ENCODE peak calls at places on chromosomes 3 and 15, in ten cellular contexts. G is tibial artery; B is ovary; I is MM.1S; Q is iPS DF 6.9; M is PC-9; A is CD4-positive, CD25-positive, alpha-beta regulatory T cell; X is colonic mucosa; L is transverse colon; Z is neural progenitor cell. K is an unnamed sample.

GRCh38 chr3:112672716-112673506 is 32.0 kb upstream of the CCDC80 start:
- DNase-seq in G (no peak), B (no peak), I (no peak), Q (no peak), M (no peak), A (no peak), X (no peak), L (no peak), Z (no peak), K (no peak)

GRCh38 chr3:135991621-135992020 is 26.1 kb downstream of the PPP2R3A start:
- DNase-seq in G (no peak), B (no peak), I (no peak), Q (no peak), M (no peak), A (no peak), X (no peak), L (no peak), Z (no peak), K (no peak)

GRCh38 chr3:125161607-125162219 is 50.8 kb downstream of the SLC12A8 start:
- DNase-seq in G (no peak), B (no peak), I (no peak), Q (no peak), M (no peak), A (no peak), X (peak; percentile 61), L (no peak), Z (peak; percentile 49), K (no peak)

GRCh38 chr3:61253756-61254155 is 2.5 kb upstream of the FHIT start:
- DNase-seq in G (no peak), B (no peak), I (peak; percentile 65), Q (no peak), M (no peak), A (no peak), X (no peak), L (no peak), Z (no peak), K (no peak)

GRCh38 chr15:95497681-95498080 is 832.8 kb upstream of the NR2F2 start:
- DNase-seq in G (no peak), B (no peak), I (no peak), Q (no peak), M (no peak), A (no peak), X (no peak), L (no peak), Z (no peak), K (no peak)

GRCh38 chr3:12935023-12935860 is 93.9 kb upstream of the RPL32 start:
- DNase-seq in G (no peak), B (no peak), I (no peak), Q (no peak), M (no peak), A (no peak), X (no peak), L (no peak), Z (no peak), K (no peak)

GRCh38 chr3:17473761-17474160 is 268.7 kb downstream of the TBC1D5 start:
- DNase-seq in G (no peak), B (no peak), I (no peak), Q (no peak), M (no peak), A (no peak), X (no peak), L (no peak), Z (no peak), K (no peak)

GRCh38 chr3:190655933-190656332 is 142.0 kb downstream of the IL1RAP start:
- DNase-seq in G (no peak), B (no peak), I (no peak), Q (no peak), M (no peak), A (no peak), X (no peak), L (no peak), Z (no peak), K (no peak)

GRCh38 chr3:32239638-32240550 is 1.4 kb downstream of the CMTM8 start:
- DNase-seq in G (no peak), B (no peak), I (peak; percentile 54), Q (no peak), M (peak; percentile 47), A (peak; percentile 80), X (peak; percentile 67), L (peak; percentile 18), Z (peak; percentile 52), K (peak; percentile 70)

GRCh38 chr3:33438284-33438668 is 1.9 kb downstream of the UBP1 start:
- DNase-seq in G (no peak), B (no peak), I (peak; percentile 32), Q (no peak), M (no peak), A (peak; percentile 35), X (no peak), L (no peak), Z (peak; percentile 18), K (peak; percentile 43)

GRCh38 chr3:32630266-32630665 is 54.7 kb upstream of the CNOT10 start:
- DNase-seq in G (no peak), B (no peak), I (no peak), Q (no peak), M (peak; percentile 61), A (no peak), X (no peak), L (no peak), Z (no peak), K (no peak)

GRCh38 chr15:81268881-81269601 is 54.9 kb downstream of the STARD5 start:
- DNase-seq in G (no peak), B (no peak), I (no peak), Q (no peak), M (no peak), A (no peak), X (no peak), L (no peak), Z (no peak), K (no peak)

GRCh38 chr15:81270781-81271491 is 53.0 kb downstream of the STARD5 start:
- DNase-seq in G (no peak), B (no peak), I (no peak), Q (no peak), M (no peak), A (no peak), X (no peak), L (no peak), Z (peak; percentile 88), K (no peak)

GRCh38 chr15:81271761-81272644 is 51.9 kb downstream of the STARD5 start:
- DNase-seq in G (no peak), B (no peak), I (no peak), Q (no peak), M (no peak), A (no peak), X (no peak), L (no peak), Z (no peak), K (no peak)

GRCh38 chr15:81268340-81268739 is 55.6 kb downstream of the STARD5 start:
- DNase-seq in G (no peak), B (no peak), I (no peak), Q (no peak), M (no peak), A (no peak), X (no peak), L (no peak), Z (no peak), K (no peak)

GRCh38 chr15:81270188-81270587 is 53.8 kb downstream of the STARD5 start:
- DNase-seq in G (no peak), B (no peak), I (no peak), Q (no peak), M (no peak), A (no peak), X (no peak), L (no peak), Z (no peak), K (no peak)
- H3K27me3 ChIP-seq in G (no peaks in the 10 kb centered on the region), B (no peaks in the 10 kb centered on the region), I (no peaks in the 10 kb centered on the region), Q (no peaks in the 10 kb centered on the region), M (peaks cover 62% of the 10 kb centered on the region), A (no peaks in the 10 kb centered on the region), X (no peaks in the 10 kb centered on the region), L (no peaks in the 10 kb centered on the region), Z (no peaks in the 10 kb centered on the region), K (no peaks in the 10 kb centered on the region)

GRCh38 chr3:8387591-8387990 is 114.0 kb upstream of the LMCD1 start:
- DNase-seq in G (no peak), B (no peak), I (no peak), Q (no peak), M (no peak), A (no peak), X (no peak), L (no peak), Z (no peak), K (no peak)
- H3K4me3 ChIP-seq in G (no peak overlapping the region), B (no peak overlapping the region), I (no peak overlapping the region), Q (no peak overlapping the region), M (no peak overlapping the region), A (no peak overlapping the region), X (no peak overlapping the region), L (no peak overlapping the region), Z (no peak overlapping the region), K (no peak overlapping the region)

DNA sequence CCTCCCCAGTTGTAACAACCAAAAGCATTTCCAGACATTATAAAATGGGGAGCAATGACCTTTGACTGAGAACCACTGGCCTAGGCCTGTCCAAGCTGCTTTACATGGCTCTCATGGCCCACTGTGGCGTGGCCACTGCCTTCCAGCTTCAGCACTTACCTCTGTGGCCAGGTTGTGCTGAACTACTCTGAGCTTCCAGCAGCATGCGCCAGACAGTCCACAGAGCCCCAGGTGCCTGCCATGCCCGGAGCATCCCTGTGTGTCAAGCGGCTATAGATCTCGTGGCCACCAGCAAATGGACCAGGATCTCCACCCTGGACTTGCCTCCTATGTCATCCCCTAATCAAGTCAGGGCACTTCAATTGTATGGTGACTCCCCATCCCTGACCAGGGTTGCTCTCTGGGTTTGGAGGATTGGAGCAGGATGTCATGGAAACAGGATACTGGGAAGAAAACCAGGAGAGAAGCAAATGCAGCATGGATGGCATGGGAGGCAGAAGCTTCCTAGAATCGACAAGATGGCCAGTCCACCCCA is 199.7 kb downstream of the UACA start:
- DNase-seq in G (peak; percentile 49), B (no peak), I (no peak), Q (no peak), M (no peak), A (no peak), X (no peak), L (no peak), Z (no peak), K (no peak)
- H3K27me3 ChIP-seq in G (peaks cover 21% of the 10 kb centered on the region), B (no peaks in the 10 kb centered on the region), I (no peaks in the 10 kb centered on the region), Q (no peaks in the 10 kb centered on the region), M (no peaks in the 10 kb centered on the region), A (no peaks in the 10 kb centered on the region), X (no peaks in the 10 kb centered on the region), L (no peaks in the 10 kb centered on the region), Z (no peaks in the 10 kb centered on the region), K (no peaks in the 10 kb centered on the region)

GRCh38 chr15:26773485-26773877 is 615 bp upstream of the GABRB3 start:
- DNase-seq in G (no peak), B (no peak), I (no peak), Q (no peak), M (no peak), A (no peak), X (no peak), L (no peak), Z (peak; percentile 52), K (no peak)

GRCh38 chr15:26771917-26772587 is 814 bp downstream of the GABRB3 start:
- DNase-seq in G (no peak), B (no peak), I (no peak), Q (no peak), M (no peak), A (no peak), X (no peak), L (no peak), Z (no peak), K (no peak)

GRCh38 chr15:26771168-26771916 is 1.5 kb downstream of the GABRB3 start:
- DNase-seq in G (no peak), B (no peak), I (no peak), Q (no peak), M (no peak), A (no peak), X (no peak), L (no peak), Z (peak; percentile 94), K (no peak)

GRCh38 chr15:26773917-26774316 is 1.1 kb upstream of the GABRB3 start:
- DNase-seq in G (no peak), B (no peak), I (no peak), Q (no peak), M (no peak), A (no peak), X (no peak), L (no peak), Z (peak; percentile 69), K (no peak)

GRCh38 chr15:26772588-26773484 is at the start of gene GABRB3:
- DNase-seq in G (no peak), B (peak; percentile 23), I (no peak), Q (no peak), M (no peak), A (no peak), X (peak; percentile 25), L (no peak), Z (peak; percentile 89), K (no peak)
- H3K4me3 ChIP-seq in G (peak within 1 kb of the TSS; percentile 41), B (peak within 1 kb of the TSS; percentile 11), I (no peak within 1 kb of the TSS), Q (peak within 1 kb of the TSS; percentile 85), M (no peak within 1 kb of the TSS), A (no peak within 1 kb of the TSS), X (peak within 1 kb of the TSS; percentile 5), L (peak within 1 kb of the TSS; percentile 43), Z (peak within 1 kb of the TSS; percentile 79), K (peak within 1 kb of the TSS; percentile 1)